ENCODE peak calls at places on chromosomes 7 and 10, in four cellular contexts. C is activated CD4-positive, alpha-beta memory T cell treated with anti-CD3 and anti-CD28 coated beads, Interleukin-2, amount 10 ng/mL, durations not matched to agents 7 days and 5 days; H is DMS79; D is M059J. W is an unnamed sample.

GRCh38 chr7:1888425-1888824 is 218.3 kb downstream of the ELFN1 start:
- DNase-seq in C (no peak), H (no peak), D (no peak), W (no peak)

GRCh38 chr10:62640386-62640785 is 164.1 kb upstream of the ADO start:
- DNase-seq in C (no peak), H (no peak), D (peak; percentile 61), W (peak; percentile 67)

GRCh38 chr10:29470843-29471482 is 163.8 kb downstream of the SVIL start:
- DNase-seq in C (no peak), H (no peak), D (peak; percentile 36), W (no peak)

GRCh38 chr10:29067161-29067560 is 221.7 kb upstream of the LYZL1 start:
- DNase-seq in C (no peak), H (no peak), D (peak; percentile 65), W (peak; percentile 17)

GRCh38 chr7:108079291-108080057 is 50.7 kb downstream of the LAMB4 start:
- DNase-seq in C (no peak), H (no peak), D (peak; percentile 83), W (peak; percentile 82)

GRCh38 chr10:31912898-31913847 is 15.5 kb downstream of the ARHGAP12 start:
- DNase-seq in C (no peak), H (no peak), D (no peak), W (no peak)

GRCh38 chr10:27816305-27816704 is 70.7 kb upstream of the MKX start:
- DNase-seq in C (no peak), H (no peak), D (no peak), W (no peak)

GRCh38 chr10:72738476-72738875 is 46.5 kb downstream of the MCU start:
- DNase-seq in C (no peak), H (no peak), D (no peak), W (no peak)

GRCh38 chr7:51031216-51031615 is 248.5 kb upstream of the GRB10 start:
- DNase-seq in C (no peak), H (no peak), D (no peak), W (no peak)

GRCh38 chr7:13050703-13051102 is 363.3 kb downstream of the ARL4A start:
- DNase-seq in C (no peak), H (no peak), D (peak; percentile 63), W (no peak)

GRCh38 chr7:112581529-112581928 is 100.7 kb downstream of the LSMEM1 start:
- DNase-seq in C (no peak), H (no peak), D (no peak), W (no peak)

GRCh38 chr10:28952523-28952922 is 275.2 kb downstream of the BAMBI start:
- DNase-seq in C (no peak), H (no peak), D (no peak), W (no peak)

GRCh38 chr7:127396184-127396583 is 3.7 kb upstream of the ZNF800 start:
- DNase-seq in C (no peak), H (peak; percentile 8), D (peak; percentile 19), W (peak; percentile 15)

GRCh38 chr10:22022257-22023051 is 18.9 kb upstream of the DNAJC1 start:
- DNase-seq in C (peak; percentile 51), H (no peak), D (no peak), W (no peak)

GRCh38 chr10:16986406-16987128 is 143.0 kb downstream of the CUBN start:
- DNase-seq in C (no peak), H (no peak), D (peak; percentile 94), W (peak; percentile 85)

GRCh38 chr7:28192786-28193581 is 12.4 kb upstream of the JAZF1 start:
- DNase-seq in C (no peak), H (no peak), D (no peak), W (no peak)

GRCh38 chr7:140316165-140316661 is 82.1 kb downstream of the SLC37A3 start:
- DNase-seq in C (peak; percentile 21), H (peak; percentile 70), D (peak; percentile 85), W (peak; percentile 70)

GRCh38 chr7:155257482-155258232 is 40.0 kb upstream of the INSIG1 start:
- DNase-seq in C (no peak), H (peak; percentile 79), D (peak; percentile 96), W (peak; percentile 96)

GRCh38 chr10:18071591-18071990 is 68.6 kb upstream of the CACNB2 start:
- DNase-seq in C (no peak), H (no peak), D (no peak), W (no peak)

GRCh38 chr7:121330053-121330833 is 1.4 kb downstream of the WNT16 start:
- DNase-seq in C (no peak), H (no peak), D (no peak), W (peak; percentile 42)

GRCh38 chr7:18685961-18686360 is 190.4 kb downstream of the HDAC9 start:
- DNase-seq in C (no peak), H (no peak), D (peak; percentile 52), W (no peak)

GRCh38 chr10:79178070-79178576 is 109.4 kb downstream of the ZMIZ1 start:
- DNase-seq in C (no peak), H (no peak), D (no peak), W (no peak)

GRCh38 chr7:25192043-25192442 is 36.2 kb downstream of the NPVF start:
- DNase-seq in C (no peak), H (no peak), D (no peak), W (no peak)

GRCh38 chr7:86778271-86778670 is 134.6 kb downstream of the GRM3 start:
- DNase-seq in C (no peak), H (no peak), D (no peak), W (no peak)

GRCh38 chr10:77176224-77176623 is 461.4 kb downstream of the KCNMA1 start:
- DNase-seq in C (no peak), H (no peak), D (no peak), W (no peak)

GRCh38 chr10:48701139-48701901 is 16.6 kb downstream of the WDFY4 start:
- DNase-seq in C (no peak), H (no peak), D (no peak), W (no peak)

GRCh38 chr7:132577206-132578049 is 1.2 kb upstream of the PLXNA4 start:
- DNase-seq in C (no peak), H (peak; percentile 46), D (peak; percentile 72), W (peak; percentile 89)

GRCh38 chr10:114856544-114857287 is 35.1 kb downstream of the FHIP2A start:
- DNase-seq in C (no peak), H (no peak), D (peak; percentile 88), W (peak; percentile 56)

GRCh38 chr10:124909563-124909962 is 32.4 kb upstream of the ZRANB1 start:
- DNase-seq in C (no peak), H (no peak), D (no peak), W (no peak)

GRCh38 chr7:18467011-18467410 is 28.5 kb upstream of the HDAC9 start:
- DNase-seq in C (no peak), H (no peak), D (peak; percentile 12), W (no peak)

GRCh38 chr7:64686493-64687184 is 20.7 kb downstream of the ZNF107 start:
- DNase-seq in C (no peak), H (no peak), D (no peak), W (no peak)

GRCh38 chr7:103068429-103069403 is 5.9 kb downstream of the FBXL13 start:
- DNase-seq in C (no peak), H (no peak), D (no peak), W (no peak)

GRCh38 chr10:14153570-14154055 is 177.1 kb downstream of the FRMD4A start:
- DNase-seq in C (no peak), H (no peak), D (no peak), W (peak; percentile 11)

GRCh38 chr10:44306762-44307161 is 78.1 kb downstream of the CXCL12 start:
- DNase-seq in C (no peak), H (no peak), D (peak; percentile 63), W (no peak)